ENCODE peak calls at places on chromosomes 13 and 19, in eight cellular contexts. S, M, H, W, A, O, Y and C are unnamed samples.

GRCh38 chr13:61142506-61142905 is 273.1 kb downstream of the PCDH20 start:
- DNase-seq in O (no peak), H (no peak), M (no peak), S (no peak), A (peak), Y (no peak), W (peak), C (no peak)

GRCh38 chr19:50383852-50384684 is at the start of gene POLD1:
- DNase-seq in M (peak), H (peak), Y (peak), O (peak), A (peak), S (peak), W (peak), C (peak)

GRCh38 chr13:112815871-112816270 is 126.0 kb downstream of the ATP11A start:
- DNase-seq in M (no peak), O (no peak), S (no peak), Y (no peak), A (no peak), H (no peak), W (no peak), C (no peak)

GRCh38 chr13:52738719-52739467 is 727 bp downstream of the CNMD start:
- DNase-seq in Y (no peak), M (no peak), H (no peak), A (no peak), O (peak), W (peak), S (no peak), C (no peak)

GRCh38 chr13:90696656-90697055 is 650.8 kb upstream of the MIR17HG start:
- DNase-seq in Y (no peak), S (no peak), O (no peak), H (peak), W (no peak), M (no peak), A (no peak), C (no peak)

GRCh38 chr13:111646464-111646855 is 326.0 kb downstream of the TEX29 start:
- DNase-seq in A (no peak), M (no peak), Y (no peak), H (no peak), S (no peak), O (no peak), W (no peak), C (no peak)

GRCh38 chr19:48190288-48191284 is 20.1 kb downstream of the ZSWIM9 start:
- DNase-seq in O (no peak), S (no peak), W (peak), H (peak), M (peak), A (peak), Y (peak), C (peak)

GRCh38 chr13:111893607-111894443 is 173.1 kb upstream of the SOX1 start:
- DNase-seq in Y (no peak), M (no peak), A (no peak), S (no peak), W (peak), H (no peak), O (no peak), C (no peak)

GRCh38 chr13:27476943-27477681 is 26.7 kb upstream of the MTIF3 start:
- DNase-seq in M (no peak), H (peak), Y (no peak), A (peak), S (no peak), O (no peak), W (peak), C (peak)

GRCh38 chr19:6556480-6556879 is 25.7 kb downstream of the TNFSF9 start:
- DNase-seq in M (no peak), S (no peak), Y (no peak), O (no peak), W (peak), A (no peak), H (peak), C (peak)

GRCh38 chr19:45913874-45914830 is at the start of gene NANOS2:
- DNase-seq in A (no peak), W (peak), Y (no peak), M (no peak), H (no peak), O (no peak), S (no peak), C (peak)

GRCh38 chr13:83449666-83450395 is 432.4 kb downstream of the SLITRK1 start:
- DNase-seq in W (peak), Y (no peak), S (no peak), O (no peak), A (peak), M (no peak), H (peak), C (no peak)

GRCh38 chr19:20179946-20180345 is 12.9 kb downstream of the ZNF486 start:
- DNase-seq in M (no peak), Y (no peak), A (no peak), W (no peak), H (peak), O (no peak), S (no peak), C (no peak)

GRCh38 chr13:60990032-60990733 is 425.5 kb downstream of the PCDH20 start:
- DNase-seq in Y (no peak), W (no peak), S (no peak), M (no peak), H (no peak), A (peak), O (no peak), C (no peak)

GRCh38 chr13:58488251-58488650 is 856.7 kb downstream of the PCDH17 start:
- DNase-seq in O (no peak), S (no peak), Y (no peak), M (no peak), A (no peak), W (no peak), H (no peak), C (no peak)

GRCh38 chr19:50341091-50341564 is 12.0 kb upstream of the KCNC3 start:
- DNase-seq in S (no peak), Y (no peak), W (no peak), O (no peak), H (no peak), A (no peak), M (no peak), C (no peak)

GRCh38 chr13:100128373-100128772 is 39.5 kb downstream of the PCCA start:
- DNase-seq in W (peak), Y (peak), S (no peak), M (no peak), A (no peak), H (peak), O (peak), C (no peak)

GRCh38 chr19:6362024-6362344 is 653 bp downstream of the CLPP start:
- DNase-seq in H (no peak), A (no peak), M (no peak), S (no peak), O (no peak), W (no peak), Y (no peak), C (peak)

GRCh38 chr13:113291997-113292862 is 4.8 kb upstream of the LAMP1 start:
- DNase-seq in O (peak), W (peak), H (peak), M (no peak), Y (no peak), S (no peak), A (no peak), C (peak)

GRCh38 chr19:52214241-52214640 is 24.4 kb downstream of the PPP2R1A start:
- DNase-seq in S (no peak), W (no peak), A (no peak), M (no peak), O (no peak), Y (no peak), H (no peak), C (no peak)

GRCh38 chr19:46659151-46660007 is 1.6 kb downstream of the DACT3 start:
- DNase-seq in H (no peak), A (no peak), M (no peak), O (no peak), W (peak), S (no peak), Y (no peak), C (peak)

GRCh38 chr19:42121666-42122069 is 10.6 kb downstream of the POU2F2 start:
- DNase-seq in S (no peak), M (peak), A (peak), W (peak), H (peak), Y (peak), O (peak), C (peak)

GRCh38 chr13:62837895-62838294 is 1422.2 kb upstream of the PCDH20 start:
- DNase-seq in Y (no peak), A (no peak), O (no peak), S (no peak), W (no peak), M (no peak), H (no peak), C (no peak)

GRCh38 chr13:107289540-107289939 is 721.6 kb upstream of the ARGLU1 start:
- DNase-seq in S (no peak), M (no peak), O (no peak), H (no peak), W (no peak), A (no peak), Y (no peak), C (peak)

GRCh38 chr19:38736036-38736412 is 8.2 kb downstream of the CAPN12 start:
- DNase-seq in W (peak), Y (no peak), O (peak), H (no peak), A (no peak), S (peak), M (no peak), C (peak)

GRCh38 chr19:2103308-2103707 is 6.6 kb downstream of the IZUMO4 start:
- DNase-seq in H (no peak), Y (no peak), W (no peak), M (no peak), O (no peak), A (no peak), S (no peak), C (no peak)

GRCh38 chr19:49361438-49362047 is 673 bp downstream of the TEAD2 start:
- DNase-seq in O (no peak), H (peak), M (no peak), S (no peak), W (peak), A (no peak), Y (no peak), C (peak)

GRCh38 chr13:37741536-37741935 is 128.0 kb downstream of the TRPC4 start:
- DNase-seq in O (no peak), A (peak), H (no peak), Y (no peak), S (no peak), W (peak), M (no peak), C (no peak)

GRCh38 chr13:98860491-98860890 is 108.0 kb upstream of the SLC15A1 start:
- DNase-seq in A (no peak), H (no peak), W (no peak), Y (no peak), O (no peak), M (no peak), S (no peak), C (no peak)

GRCh38 chr19:47765522-47766358 is 12.8 kb upstream of the SELENOW start:
- DNase-seq in M (no peak), O (peak), A (no peak), S (no peak), Y (no peak), W (peak), H (peak), C (peak)

GRCh38 chr19:13181747-13182388 is 31.7 kb downstream of the IER2 start:
- DNase-seq in M (no peak), W (peak), S (no peak), O (no peak), A (no peak), Y (no peak), H (no peak), C (peak)